ENCODE peak calls at places on chromosomes 16 and 17, in eight cellular contexts. E, Y, C, G, I, Q, N and S are unnamed samples.

GRCh38 chr17:49760909-49761558 is 2.9 kb downstream of the FAM117A start:
- DNase-seq in Q (no peak), C (no peak), N (no peak), G (no peak), I (no peak), Y (no peak), E (no peak), S (no peak)

GRCh38 chr16:1335211-1335971 is 1.9 kb downstream of the BAIAP3 start:
- DNase-seq in G (no peak), E (no peak), I (no peak), C (no peak), N (no peak), Q (no peak), Y (no peak), S (no peak)

GRCh38 chr16:55323637-55324490 is at the start of gene IRX6:
- DNase-seq in Y (no peak), N (no peak), E (no peak), G (no peak), I (no peak), Q (no peak), C (peak; percentile 73), S (no peak)

GRCh38 chr16:49158029-49158642 is 123.5 kb downstream of the CBLN1 start:
- DNase-seq in Y (no peak), Q (no peak), C (no peak), N (peak; percentile 22), I (no peak), E (peak; percentile 25), G (peak; percentile 5), S (no peak)

GRCh38 chr17:45241315-45242011 is 19.8 kb downstream of the FMNL1 start:
- DNase-seq in I (no peak), N (no peak), Q (no peak), C (no peak), E (no peak), G (no peak), Y (peak; percentile 83), S (no peak)

GRCh38 chr17:81025065-81025751 is 9.7 kb upstream of the BAIAP2 start:
- DNase-seq in Q (peak; percentile 37), E (no peak), G (peak; percentile 39), C (no peak), N (no peak), I (no peak), Y (no peak), S (no peak)

GRCh38 chr17:70808596-70808995 is 639.3 kb downstream of the KCNJ2 start:
- DNase-seq in Y (no peak), G (no peak), Q (no peak), N (no peak), I (no peak), E (peak; percentile 28), C (peak; percentile 8), S (no peak)

GRCh38 chr17:76008630-76009425 is 8.2 kb downstream of the CDK3 start:
- DNase-seq in Q (no peak), Y (no peak), C (no peak), I (no peak), G (no peak), N (no peak), E (no peak), S (no peak)

GRCh38 chr16:4093495-4094137 is 22.6 kb downstream of the ADCY9 start:
- DNase-seq in C (no peak), Q (peak; percentile 4), N (peak; percentile 55), Y (no peak), E (peak; percentile 60), G (peak; percentile 75), I (no peak), S (no peak)

GRCh38 chr17:76326306-76326705 is 18.2 kb upstream of the QRICH2 start:
- DNase-seq in Y (no peak), N (no peak), G (no peak), Q (no peak), E (no peak), C (no peak), I (no peak), S (no peak)

GRCh38 chr17:8439681-8440080 is 4.0 kb downstream of the NDEL1 start:
- DNase-seq in C (no peak), E (no peak), Q (no peak), Y (no peak), I (no peak), G (no peak), N (no peak), S (no peak)

GRCh38 chr17:32529604-32530003 is 42.8 kb downstream of the CDK5R1 start:
- DNase-seq in Y (peak; percentile 56), G (no peak), N (peak; percentile 26), E (peak; percentile 68), C (no peak), Q (no peak), I (no peak), S (no peak)

GRCh38 chr16:23896832-23897821 is 61.3 kb downstream of the PRKCB start:
- DNase-seq in Y (no peak), C (no peak), E (no peak), Q (no peak), I (no peak), N (no peak), G (no peak), S (no peak)

GRCh38 chr16:15949210-15950166 is at the start of gene ABCC1:
- DNase-seq in E (no peak), C (peak; percentile 64), Y (no peak), G (no peak), I (no peak), N (no peak), Q (peak; percentile 90), S (no peak)

GRCh38 chr17:80765241-80766022 is 220.8 kb downstream of the RPTOR start:
- DNase-seq in E (no peak), N (no peak), I (no peak), Y (no peak), G (no peak), C (no peak), Q (no peak), S (no peak)

GRCh38 chr16:69087161-69087581 is 18.3 kb upstream of the HAS3 start:
- DNase-seq in N (peak; percentile 45), C (no peak), I (no peak), G (peak; percentile 61), Y (no peak), E (no peak), Q (no peak), S (no peak)

GRCh38 chr17:10099051-10099571 is 99.3 kb downstream of the GAS7 start:
- DNase-seq in E (peak; percentile 28), G (peak; percentile 87), I (no peak), N (peak; percentile 68), Q (no peak), Y (no peak), C (no peak), S (no peak)

GRCh38 chr17:68318103-68318991 is 27.1 kb downstream of the ARSG start:
- DNase-seq in C (peak; percentile 44), Q (no peak), I (no peak), G (peak; percentile 48), E (peak; percentile 94), Y (no peak), N (peak; percentile 65), S (peak; percentile 23)

GRCh38 chr16:27426423-27427408 is 24.7 kb downstream of the IL21R start:
- DNase-seq in G (peak; percentile 83), C (no peak), I (peak; percentile 71), N (peak; percentile 86), Q (peak; percentile 89), E (peak; percentile 93), Y (peak; percentile 51), S (peak; percentile 73)

GRCh38 chr16:49557070-49557446 is 183.5 kb downstream of the C16orf78 start:
- DNase-seq in N (no peak), G (no peak), I (no peak), Q (peak; percentile 70), E (no peak), C (no peak), Y (no peak), S (no peak)

GRCh38 chr17:30547778-30548177 is 70.6 kb downstream of the GOSR1 start:
- DNase-seq in E (no peak), C (no peak), N (no peak), Y (no peak), Q (no peak), G (no peak), I (no peak), S (no peak)

GRCh38 chr16:90046971-90047713 is 27.9 kb upstream of the DBNDD1 start:
- DNase-seq in I (no peak), C (peak; percentile 45), Q (no peak), E (peak; percentile 44), N (peak; percentile 72), Y (no peak), G (peak; percentile 61), S (no peak)
- H3K4me3 ChIP-seq in I (peak overlapping the region; percentile 38), C (peak overlapping the region; percentile 56), Q (peak overlapping the region; percentile 42), E (peak overlapping the region; percentile 35), N (peak overlapping the region; percentile 30), Y (peak overlapping the region; percentile 53), G (peak overlapping the region; percentile 35), S (peak overlapping the region; percentile 29)

GRCh38 chr16:72838999-72839398 is 208.9 kb downstream of the ZFHX3 start:
- DNase-seq in C (no peak), E (no peak), Y (no peak), I (no peak), N (no peak), Q (no peak), G (no peak), S (no peak)
- TF ChIP-seq CTCF in C (no peak), E (no peak), Y (no peak), I (no peak), N (no peak), Q (no peak), G (no peak), S (no peak)

GRCh38 chr16:3023415-3023668 is 400 bp downstream of the HCFC1R1 start:
- DNase-seq in N (peak; percentile 44), Y (peak; percentile 66), I (no peak), C (no peak), Q (no peak), G (peak; percentile 76), E (peak; percentile 82), S (no peak)
- H3K4me3 ChIP-seq in N (peak overlapping the region; percentile 80), Y (peak overlapping the region; percentile 86), I (peak overlapping the region; percentile 94), C (peak overlapping the region; percentile 91), Q (peak overlapping the region; percentile 56), G (peak overlapping the region; percentile 82), E (peak overlapping the region; percentile 77), S (peak overlapping the region; percentile 93)

DNA sequence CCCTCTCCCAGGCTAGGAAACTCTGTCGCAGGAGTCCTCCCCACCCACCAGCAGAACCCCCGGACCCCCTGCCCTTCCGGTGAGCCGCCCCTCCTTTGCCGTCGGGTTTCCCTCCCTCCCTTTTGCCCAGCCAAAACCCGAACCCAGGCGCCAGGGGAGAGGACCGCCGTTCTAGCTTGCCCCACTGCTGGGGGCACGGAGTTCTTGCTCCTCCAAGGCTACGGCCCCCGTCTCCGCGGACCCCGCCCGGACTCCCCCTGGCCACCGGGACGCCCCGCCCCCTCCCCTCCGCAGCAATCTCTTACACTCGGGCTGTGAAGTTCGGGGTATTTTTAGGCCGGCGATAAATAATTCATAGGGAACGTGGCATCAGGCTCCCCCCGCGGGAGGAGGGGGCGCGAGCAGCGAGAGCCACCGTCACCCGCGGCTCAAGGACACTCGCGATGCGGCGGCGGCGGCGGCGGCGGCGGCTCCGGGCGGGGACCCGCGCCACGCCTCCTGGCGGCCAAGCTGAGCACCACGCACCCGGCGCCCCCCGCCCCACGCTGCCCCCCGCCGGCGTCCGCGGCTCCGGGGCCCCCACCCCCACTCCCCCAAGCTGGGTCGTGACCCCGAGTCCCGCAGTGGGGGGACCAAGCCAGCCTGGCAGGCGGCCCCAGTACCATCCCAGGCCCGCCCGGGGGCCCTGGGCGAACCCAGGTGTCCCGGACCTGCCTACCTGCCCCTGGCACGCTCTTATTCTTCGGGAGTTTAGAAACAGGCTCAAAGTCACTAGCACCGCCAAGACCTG is at the start of gene GRIN2C:
- DNase-seq in I (no peak), E (no peak), C (peak; percentile 46), N (no peak), Q (no peak), G (no peak), Y (no peak), S (no peak)
- TF ChIP-seq CTCF in I (no peak), E (no peak), C (peak; percentile 1), N (no peak), Q (peak; percentile 57), G (no peak), Y (peak; percentile 43), S (peak; percentile 8)